ENCODE peak calls at places on chromosomes 13 and 19, in five cellular contexts. D, W, Y, Z and U are unnamed samples.

GRCh38 chr13:101025925-101026324 is 351.3 kb upstream of the TMTC4 start:
- DNase-seq in Y (no peak), Z (no peak), W (no peak), D (no peak), U (no peak)

GRCh38 chr19:17775245-17775927 is 19.6 kb upstream of the B3GNT3 start:
- DNase-seq in Z (peak), Y (peak), D (peak), W (no peak), U (peak)

GRCh38 chr13:48859168-48860105 is 116.3 kb upstream of the FNDC3A start:
- DNase-seq in D (no peak), Z (peak), W (no peak), Y (no peak), U (no peak)

GRCh38 chr13:26941345-26942174 is 181.0 kb upstream of the GPR12 start:
- DNase-seq in D (peak), Y (no peak), Z (no peak), W (no peak), U (peak)

GRCh38 chr19:45670670-45671453 is 2.8 kb downstream of the GIPR start:
- DNase-seq in W (no peak), Z (peak), D (peak), Y (peak), U (peak)

GRCh38 chr13:30423891-30424290 is 1.6 kb downstream of the UBE2L5 start:
- DNase-seq in Y (no peak), W (no peak), D (no peak), Z (no peak), U (no peak)

GRCh38 chr19:38975214-38975860 is at the start of gene FBXO17:
- DNase-seq in D (peak), Z (no peak), W (no peak), Y (no peak), U (peak)

GRCh38 chr19:47152632-47153031 is 22.0 kb downstream of the SAE1 start:
- DNase-seq in Y (no peak), W (no peak), Z (no peak), D (no peak), U (peak)

GRCh38 chr13:48621056-48621455 is 32.7 kb upstream of the CYSLTR2 start:
- DNase-seq in Z (no peak), D (no peak), Y (no peak), W (no peak), U (no peak)

GRCh38 chr19:2381151-2381822 is 21.2 kb downstream of the TMPRSS9 start:
- DNase-seq in Y (no peak), Z (no peak), D (peak), W (no peak), U (no peak)

GRCh38 chr13:76663941-76664340 is 222.3 kb downstream of the KCTD12 start:
- DNase-seq in D (no peak), Z (no peak), W (no peak), Y (no peak), U (no peak)

GRCh38 chr13:108911807-108912206 is 282.4 kb downstream of the MYO16 start:
- DNase-seq in W (no peak), Z (no peak), D (no peak), Y (no peak), U (no peak)

GRCh38 chr13:113995051-113995601 is 21.2 kb upstream of the C13orf46 start:
- DNase-seq in D (no peak), Y (no peak), Z (no peak), W (no peak), U (no peak)